ENCODE peak calls at places on chromosomes 13 and 19, in seven cellular contexts. I is NCI-H774; L is non-pigmented ciliary epithelial cell; F is HFFc6; K is T-helper 2 cell; D is stimulated activated CD8-positive, alpha-beta memory T cell treated with anti-CD3 and anti-CD28 coated beads, Interleukin-4, amount 100 ng/mL, for 1 hour; G is stomach. P is an unnamed sample.

GRCh38 chr13:61339054-61339621 is 76.5 kb downstream of the PCDH20 start:
- DNase-seq in I (no peak), K (no peak), F (no peak), L (no peak), D (no peak), G (no peak), P (no peak)

GRCh38 chr19:13396256-13397080 is 109.8 kb downstream of the CACNA1A start:
- DNase-seq in G (no peak), F (peak; percentile 50), L (no peak), D (no peak), I (no peak), K (no peak), P (no peak)

GRCh38 chr19:18428837-18429674 is 8.9 kb downstream of the ISYNA1 start:
- DNase-seq in I (peak; percentile 83), D (peak; percentile 61), F (peak; percentile 75), G (peak; percentile 70), K (peak; percentile 86), L (no peak), P (peak; percentile 80)

GRCh38 chr13:30829145-30829544 is 76.9 kb upstream of the MEDAG start:
- DNase-seq in D (no peak), K (no peak), G (no peak), I (no peak), F (peak; percentile 62), L (peak; percentile 60), P (no peak)

GRCh38 chr13:101799196-101799595 is 346.7 kb downstream of the ITGBL1 start:
- DNase-seq in D (no peak), F (no peak), G (no peak), K (no peak), L (no peak), I (no peak), P (no peak)

GRCh38 chr19:13127811-13128575 is 9.9 kb downstream of the NACC1 start:
- DNase-seq in L (no peak), F (no peak), I (no peak), D (no peak), G (no peak), K (no peak), P (no peak)

GRCh38 chr19:12788682-12789097 is 2.6 kb upstream of the JUNB start:
- DNase-seq in I (peak; percentile 48), D (no peak), K (peak; percentile 63), F (no peak), G (peak; percentile 81), L (no peak), P (peak; percentile 58)

GRCh38 chr19:277581-278165 is 13.5 kb downstream of the PLPP2 start:
- DNase-seq in K (no peak), F (no peak), I (no peak), L (no peak), D (no peak), G (no peak), P (no peak)

GRCh38 chr13:33379597-33379996 is 94.0 kb upstream of the STARD13 start:
- DNase-seq in I (no peak), L (no peak), G (no peak), F (no peak), D (no peak), K (no peak), P (no peak)

GRCh38 chr13:90547272-90547790 is 800.2 kb upstream of the MIR17HG start:
- DNase-seq in K (no peak), L (no peak), F (no peak), I (no peak), G (no peak), D (no peak), P (no peak)

GRCh38 chr19:53549354-53549753 is 11.4 kb downstream of the ZNF331 start:
- DNase-seq in D (no peak), K (no peak), I (no peak), G (no peak), L (no peak), F (peak; percentile 59), P (no peak)

GRCh38 chr13:50521750-50522149 is 321.7 kb downstream of the DLEU7 start:
- DNase-seq in I (no peak), K (no peak), F (no peak), G (no peak), L (no peak), D (no peak), P (no peak)

GRCh38 chr19:10013834-10014618 is 743 bp downstream of the RDH8 start:
- DNase-seq in F (no peak), G (no peak), D (no peak), I (no peak), K (no peak), L (no peak), P (no peak)

GRCh38 chr13:106617561-106617960 is 49.6 kb upstream of the ARGLU1 start:
- DNase-seq in F (peak; percentile 18), G (no peak), D (no peak), L (no peak), K (no peak), I (no peak), P (no peak)

GRCh38 chr13:108733141-108733540 is 103.7 kb downstream of the MYO16 start:
- DNase-seq in K (no peak), L (no peak), I (no peak), G (no peak), D (no peak), F (no peak), P (no peak)

GRCh38 chr13:43058836-43059235 is 35.5 kb downstream of the DNAJC15 start:
- DNase-seq in G (no peak), L (peak; percentile 11), I (no peak), F (no peak), K (no peak), D (no peak), P (no peak)

GRCh38 chr19:38685666-38686529 is 38.4 kb downstream of the ACTN4 start:
- DNase-seq in G (no peak), F (peak; percentile 60), D (no peak), L (no peak), I (no peak), K (peak; percentile 77), P (peak; percentile 36)

GRCh38 chr13:80337011-80337688 is 3.8 kb downstream of the SPRY2 start:
- DNase-seq in I (no peak), K (no peak), F (no peak), D (no peak), G (no peak), L (no peak), P (peak; percentile 40)

GRCh38 chr19:36246006-36246391 is 31.1 kb downstream of the ZNF146 start:
- DNase-seq in D (no peak), F (no peak), I (no peak), K (peak; percentile 12), L (no peak), G (no peak), P (no peak)

GRCh38 chr19:1935484-1936208 is 5.3 kb upstream of the CSNK1G2 start:
- DNase-seq in I (peak; percentile 50), K (peak; percentile 80), L (no peak), G (no peak), F (peak; percentile 30), D (no peak), P (no peak)

GRCh38 chr13:30676672-30677071 is 58.7 kb upstream of the ALOX5AP start:
- DNase-seq in F (peak; percentile 27), G (no peak), K (no peak), I (no peak), D (no peak), L (no peak), P (no peak)

GRCh38 chr13:99572131-99572530 is 70.9 kb downstream of the TM9SF2 start:
- DNase-seq in F (no peak), D (no peak), L (no peak), I (no peak), G (no peak), K (no peak), P (no peak)

GRCh38 chr13:89746554-89746953 is 1600.9 kb upstream of the MIR17HG start:
- DNase-seq in I (no peak), G (no peak), F (no peak), D (no peak), K (no peak), L (no peak), P (no peak)

GRCh38 chr13:26509491-26509890 is 48.0 kb upstream of the WASF3 start:
- DNase-seq in L (no peak), K (no peak), D (no peak), F (no peak), I (no peak), G (no peak), P (no peak)

GRCh38 chr13:97448503-97449251 is 14.7 kb downstream of the RAP2A start:
- DNase-seq in G (no peak), L (no peak), D (no peak), I (no peak), F (no peak), K (no peak), P (no peak)

GRCh38 chr19:16626796-16627193 is 1.2 kb downstream of the MED26 start:
- DNase-seq in I (no peak), K (peak; percentile 49), G (no peak), L (no peak), D (no peak), F (no peak), P (no peak)

GRCh38 chr19:52066258-52066866 is 17.7 kb upstream of the ZNF432 start:
- DNase-seq in I (no peak), K (no peak), G (no peak), L (no peak), F (no peak), D (no peak), P (no peak)

GRCh38 chr13:54593504-54593903 is 1564.9 kb downstream of the OLFM4 start:
- DNase-seq in F (no peak), G (no peak), L (no peak), D (no peak), K (no peak), I (no peak), P (no peak)

GRCh38 chr19:13195678-13196077 is 45.5 kb downstream of the IER2 start:
- DNase-seq in G (peak; percentile 83), K (peak; percentile 71), F (no peak), D (no peak), L (no peak), I (no peak), P (no peak)

GRCh38 chr19:2578911-2579677 is 103.2 kb downstream of the GADD45B start:
- DNase-seq in F (peak; percentile 89), I (peak; percentile 16), D (peak; percentile 28), G (peak; percentile 96), K (peak; percentile 59), L (no peak), P (peak; percentile 82)

GRCh38 chr19:41299755-41300089 is 10.2 kb upstream of the CCDC97 start:
- DNase-seq in F (peak; percentile 81), G (peak; percentile 48), L (peak; percentile 42), I (no peak), K (peak; percentile 56), D (no peak), P (no peak)

GRCh38 chr19:2461751-2462634 is 5.2 kb upstream of the LMNB2 start:
- DNase-seq in K (peak; percentile 85), I (peak; percentile 60), L (no peak), F (peak; percentile 50), D (no peak), G (peak; percentile 34), P (peak; percentile 70)

GRCh38 chr19:56707821-56708220 is 36.3 kb upstream of the ZNF835 start:
- DNase-seq in G (no peak), L (no peak), F (no peak), K (no peak), I (no peak), D (no peak), P (no peak)

P was measured in SW 1271.